ENCODE peak calls at places on chromosome 14, in five cellular contexts. G is AG04450; A is Calu3; Q is activated CD4-positive, alpha-beta T cell treated with anti-CD3 and anti-CD28 coated beads, Interleukin-2, amount 50 U/mL, for 24 hours; N is memory B cell. D is an unnamed sample.
A peak's percentile ranks its signal among the peaks of the same experiment; 100 is the strongest.

GRCh38 chr14:22837750-22838538 is 1.6 kb downstream of the MMP14 start:
- DNase-seq in A (no peak), Q (no peak), N (no peak), G (no peak), D (no peak)

GRCh38 chr14:50007123-50007903 is 109.1 kb downstream of the VCPKMT start:
- DNase-seq in A (peak; percentile 49), Q (no peak), G (no peak), N (no peak), D (no peak)

GRCh38 chr14:78220273-78220672 is 50.1 kb downstream of the NRXN3 start:
- DNase-seq in A (no peak), G (no peak), N (no peak), Q (no peak), D (no peak)

GRCh38 chr14:71931492-71932228 is 569 bp upstream of the RGS6 start:
- DNase-seq in Q (no peak), A (no peak), N (no peak), G (no peak), D (no peak)

GRCh38 chr14:77641534-77642341 is 25.3 kb upstream of the SPTLC2 start:
- DNase-seq in A (peak; percentile 63), N (peak; percentile 47), G (no peak), Q (peak; percentile 56), D (no peak)

GRCh38 chr14:100761481-100761880 is 34.8 kb downstream of the DLK1 start:
- DNase-seq in Q (no peak), A (no peak), N (no peak), G (peak; percentile 37), D (peak; percentile 45)

GRCh38 chr14:31096255-31096654 is 70.1 kb upstream of the STRN3 start:
- DNase-seq in A (no peak), G (peak; percentile 55), N (no peak), Q (no peak), D (no peak)

GRCh38 chr14:77206877-77207389 is 25.3 kb downstream of the TMEM63C start:
- DNase-seq in A (no peak), N (no peak), Q (no peak), G (no peak), D (no peak)

GRCh38 chr14:100904307-100905019 is 941 bp upstream of the RTL1 start:
- DNase-seq in N (no peak), A (peak; percentile 54), Q (no peak), G (no peak), D (no peak)

GRCh38 chr14:94560782-94561655 is at the start of gene SERPINA4:
- DNase-seq in A (peak; percentile 56), G (no peak), N (no peak), Q (no peak), D (no peak)

GRCh38 chr14:65709576-65709975 is 297.0 kb downstream of the FUT8 start:
- DNase-seq in Q (no peak), G (no peak), A (no peak), N (no peak), D (no peak)

GRCh38 chr14:24473211-24473610 is 30.6 kb upstream of the SDR39U1 start:
- DNase-seq in Q (no peak), N (no peak), A (no peak), G (no peak), D (no peak)

GRCh38 chr14:85296466-85297210 is 233.3 kb upstream of the FLRT2 start:
- DNase-seq in Q (no peak), N (no peak), G (peak; percentile 24), A (no peak), D (peak; percentile 57)

GRCh38 chr14:74973003-74973614 is 17.7 kb upstream of the PGF start:
- DNase-seq in G (no peak), A (no peak), Q (no peak), N (no peak), D (no peak)

GRCh38 chr14:24734917-24735500 is 101.0 kb upstream of the GZMB start:
- DNase-seq in A (peak; percentile 51), G (peak; percentile 3), Q (peak; percentile 34), N (no peak), D (peak; percentile 35)

GRCh38 chr14:28083456-28083855 is 683.1 kb upstream of the FOXG1 start:
- DNase-seq in Q (no peak), A (no peak), G (no peak), N (no peak), D (no peak)

GRCh38 chr14:89123215-89123614 is 293.8 kb downstream of the FOXN3 start:
- DNase-seq in N (no peak), Q (no peak), G (no peak), A (no peak), D (no peak)

GRCh38 chr14:59377991-59378720 is 87.0 kb downstream of the GPR135 start:
- DNase-seq in Q (no peak), N (no peak), G (no peak), A (no peak), D (no peak)

D was measured in skeletal muscle cell.